ENCODE peak calls at places on chromosome 9, in ten cellular contexts. Z, O, F, J, W, T, A, L, Q and M are unnamed samples.

GRCh38 chr9:130660326-130660682 is 4.1 kb upstream of the PRDM12 start:
- DNase-seq in A (no peak), F (no peak), Z (no peak), Q (no peak), L (no peak), W (peak), O (no peak), T (no peak), J (no peak), M (no peak)

GRCh38 chr9:136017813-136018190 is 56.6 kb upstream of the UBAC1 start:
- DNase-seq in Q (no peak), T (no peak), Z (no peak), W (peak), A (no peak), J (no peak), L (no peak), O (no peak), F (no peak), M (no peak)

GRCh38 chr9:128523199-128523925 is 18.8 kb downstream of the GLE1 start:
- DNase-seq in J (no peak), T (peak), F (peak), O (no peak), A (no peak), Q (no peak), W (peak), Z (peak), L (no peak), M (peak)

GRCh38 chr9:127202461-127203139 is 62.0 kb upstream of the GARNL3 start:
- DNase-seq in F (no peak), Q (no peak), A (no peak), Z (peak), W (no peak), T (peak), O (no peak), J (no peak), L (no peak), M (no peak)

GRCh38 chr9:19050637-19051591 is 1.7 kb downstream of the RRAGA start:
- DNase-seq in O (no peak), Q (no peak), Z (no peak), J (no peak), W (no peak), L (no peak), A (no peak), T (no peak), F (no peak), M (no peak)

GRCh38 chr9:134167530-134167931 is 3.2 kb upstream of the RNU6ATAC start:
- DNase-seq in W (no peak), A (no peak), O (no peak), J (no peak), Z (peak), L (no peak), T (peak), Q (no peak), F (no peak), M (peak)

GRCh38 chr9:17481565-17481964 is 97.3 kb upstream of the SH3GL2 start:
- DNase-seq in A (no peak), Z (no peak), W (no peak), J (no peak), F (peak), T (no peak), Q (peak), O (no peak), L (no peak), M (no peak)

GRCh38 chr9:77588319-77588937 is 59.7 kb downstream of the GNA14 start:
- DNase-seq in L (no peak), T (peak), W (no peak), J (no peak), Z (peak), A (peak), F (no peak), Q (no peak), O (peak), M (peak)

GRCh38 chr9:68780735-68781134 is 75.7 kb downstream of the PIP5K1B start:
- DNase-seq in L (peak), W (peak), Q (no peak), T (peak), J (no peak), Z (peak), O (no peak), F (no peak), A (no peak), M (no peak)

GRCh38 chr9:35499029-35499700 is 9.3 kb downstream of the RUSC2 start:
- DNase-seq in Z (no peak), Q (no peak), J (no peak), F (no peak), T (no peak), O (no peak), W (no peak), A (no peak), L (no peak), M (no peak)

GRCh38 chr9:34380034-34380510 is 3.4 kb upstream of the MYORG start:
- DNase-seq in A (no peak), L (no peak), Q (no peak), F (peak), J (peak), Z (peak), T (no peak), W (no peak), O (no peak), M (no peak)

GRCh38 chr9:20417695-20418094 is 204.6 kb downstream of the MLLT3 start:
- DNase-seq in T (no peak), W (no peak), Q (no peak), O (no peak), Z (no peak), F (no peak), L (no peak), J (no peak), A (no peak), M (no peak)

GRCh38 chr9:137302176-137303030 is at the start of gene NRARP:
- DNase-seq in F (peak), O (no peak), A (no peak), W (peak), J (peak), Z (peak), T (peak), Q (peak), L (peak), M (peak)

GRCh38 chr9:130114741-130115140 is 57.5 kb upstream of the NCS1 start:
- DNase-seq in O (no peak), T (no peak), J (no peak), W (no peak), Q (no peak), F (no peak), L (no peak), Z (peak), A (no peak), M (no peak)

GRCh38 chr9:35415769-35416427 is 74.0 kb upstream of the RUSC2 start:
- DNase-seq in J (no peak), A (no peak), Q (no peak), W (no peak), T (no peak), F (peak), Z (no peak), O (no peak), L (no peak), M (no peak)

GRCh38 chr9:16289639-16290038 is 580.8 kb downstream of the BNC2 start:
- DNase-seq in Q (no peak), Z (peak), A (no peak), T (peak), F (no peak), O (no peak), J (no peak), L (no peak), W (no peak), M (no peak)

GRCh38 chr9:128080218-128080617 is 12.2 kb downstream of the SLC25A25 start:
- DNase-seq in A (no peak), F (no peak), J (no peak), W (no peak), O (no peak), T (no peak), L (no peak), Z (no peak), Q (no peak), M (no peak)